ENCODE peak calls at places on chromosomes 6 and 20, in ten cellular contexts. Z, S, W, A, P, L, U, E, T and H are unnamed samples.

GRCh38 chr6:69953491-69953890 is 87.1 kb downstream of the COL19A1 start:
- DNase-seq in Z (no peak), S (no peak), W (no peak), A (no peak), P (no peak), L (no peak), U (no peak), E (no peak), T (no peak), H (no peak)

GRCh38 chr20:1964659-1965405 is 29.0 kb downstream of the PDYN start:
- DNase-seq in Z (no peak), S (no peak), W (no peak), A (no peak), P (no peak), L (no peak), U (no peak), E (no peak), T (peak; percentile 21), H (no peak)

GRCh38 chr20:62755817-62756724 is 40.2 kb upstream of the MRGBP start:
- DNase-seq in Z (no peak), S (no peak), W (no peak), A (peak; percentile 41), P (no peak), L (no peak), U (no peak), E (peak; percentile 8), T (no peak), H (no peak)

GRCh38 chr6:145761584-145761983 is 26.3 kb upstream of the EPM2A start:
- DNase-seq in Z (no peak), S (no peak), W (no peak), A (no peak), P (no peak), L (no peak), U (no peak), E (no peak), T (no peak), H (no peak)

GRCh38 chr6:146847426-146847825 is 248.7 kb downstream of the ADGB start:
- DNase-seq in Z (no peak), S (peak; percentile 24), W (no peak), A (no peak), P (no peak), L (no peak), U (no peak), E (no peak), T (no peak), H (no peak)

GRCh38 chr6:39051399-39052122 is 3.0 kb downstream of the GLP1R start:
- DNase-seq in Z (no peak), S (peak; percentile 10), W (no peak), A (no peak), P (no peak), L (no peak), U (no peak), E (no peak), T (no peak), H (no peak)

GRCh38 chr6:4394786-4395185 is 259.4 kb upstream of the ECI2 start:
- DNase-seq in Z (no peak), S (peak; percentile 17), W (no peak), A (no peak), P (no peak), L (no peak), U (no peak), E (no peak), T (peak; percentile 34), H (peak; percentile 7)

GRCh38 chr20:3434232-3434631 is 26.8 kb upstream of the DNAAF9 start:
- DNase-seq in Z (no peak), S (no peak), W (no peak), A (no peak), P (no peak), L (no peak), U (no peak), E (no peak), T (no peak), H (no peak)

GRCh38 chr20:56710577-56711465 is 81.7 kb downstream of the TFAP2C start:
- DNase-seq in Z (no peak), S (peak; percentile 87), W (no peak), A (no peak), P (no peak), L (no peak), U (no peak), E (no peak), T (peak; percentile 48), H (no peak)

GRCh38 chr20:6067765-6068318 is 14.0 kb upstream of the LRRN4 start:
- DNase-seq in Z (no peak), S (no peak), W (no peak), A (no peak), P (no peak), L (no peak), U (no peak), E (no peak), T (no peak), H (no peak)

GRCh38 chr6:13624871-13625288 is 9.7 kb downstream of the NOL7 start:
- DNase-seq in Z (no peak), S (peak; percentile 55), W (no peak), A (no peak), P (no peak), L (no peak), U (no peak), E (no peak), T (peak; percentile 53), H (peak; percentile 29)

GRCh38 chr6:20404641-20405032 is 3.0 kb downstream of the E2F3 start:
- DNase-seq in Z (peak; percentile 27), S (peak; percentile 76), W (no peak), A (no peak), P (no peak), L (peak; percentile 19), U (peak; percentile 68), E (no peak), T (peak; percentile 85), H (peak; percentile 62)

GRCh38 chr6:160265869-160266476 is 7.4 kb upstream of the SLC22A2 start:
- DNase-seq in Z (no peak), S (no peak), W (no peak), A (no peak), P (no peak), L (no peak), U (no peak), E (no peak), T (no peak), H (no peak)
- H3K36me3 ChIP-seq in Z (no peaks in the 10 kb centered on the region), S (no peaks in the 10 kb centered on the region), W (no peaks in the 10 kb centered on the region), A (no peaks in the 10 kb centered on the region), P (no peaks in the 10 kb centered on the region), L (no peaks in the 10 kb centered on the region), U (no peaks in the 10 kb centered on the region), E (no peaks in the 10 kb centered on the region), T (no peaks in the 10 kb centered on the region), H (no peaks in the 10 kb centered on the region)

GRCh38 chr20:52789716-52790115 is 182.4 kb upstream of the TSHZ2 start:
- DNase-seq in Z (no peak), S (no peak), W (no peak), A (no peak), P (no peak), L (no peak), U (no peak), E (no peak), T (no peak), H (no peak)
- H3K4me3 ChIP-seq in Z (no peak overlapping the region), S (no peak overlapping the region), W (no peak overlapping the region), A (no peak overlapping the region), P (no peak overlapping the region), L (no peak overlapping the region), U (no peak overlapping the region), E (no peak overlapping the region), T (no peak overlapping the region), H (no peak overlapping the region)

DNA sequence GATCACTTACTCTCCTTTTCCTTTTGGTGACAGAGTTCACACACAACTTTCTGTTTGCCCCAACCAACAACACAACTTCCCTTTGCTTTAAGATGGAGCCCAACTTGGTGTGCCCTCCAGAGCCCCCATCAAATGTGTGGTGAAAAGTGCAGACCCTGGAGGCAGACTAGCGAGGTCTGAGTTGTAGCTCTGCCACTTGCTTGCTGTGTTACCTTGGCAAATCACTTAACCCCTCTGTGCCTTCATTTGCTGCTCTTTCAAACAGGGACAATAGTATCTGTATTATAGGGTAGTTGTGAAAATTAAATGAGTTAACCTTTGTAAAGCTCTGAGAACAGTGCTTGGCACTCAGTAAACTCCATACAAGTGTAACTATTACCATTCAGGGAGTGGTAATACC is 34.3 kb upstream of the CCN6 start:
- DNase-seq in Z (no peak), S (no peak), W (no peak), A (no peak), P (no peak), L (no peak), U (no peak), E (no peak), T (no peak), H (no peak)
- H3K36me3 ChIP-seq in Z (no peaks in the 10 kb centered on the region), S (no peaks in the 10 kb centered on the region), W (no peaks in the 10 kb centered on the region), A (no peaks in the 10 kb centered on the region), P (no peaks in the 10 kb centered on the region), L (no peaks in the 10 kb centered on the region), U (no peaks in the 10 kb centered on the region), E (no peaks in the 10 kb centered on the region), T (no peaks in the 10 kb centered on the region), H (no peaks in the 10 kb centered on the region)

GRCh38 chr20:32511358-32512046 is 73.6 kb downstream of the NOL4L start:
- DNase-seq in Z (no peak), S (no peak), W (no peak), A (no peak), P (no peak), L (no peak), U (no peak), E (no peak), T (no peak), H (no peak)
- H3K4me3 ChIP-seq in Z (no peak overlapping the region), S (no peak overlapping the region), W (no peak overlapping the region), A (no peak overlapping the region), P (no peak overlapping the region), L (no peak overlapping the region), U (peak overlapping the region; percentile 77), E (no peak overlapping the region), T (no peak overlapping the region), H (no peak overlapping the region)

DNA sequence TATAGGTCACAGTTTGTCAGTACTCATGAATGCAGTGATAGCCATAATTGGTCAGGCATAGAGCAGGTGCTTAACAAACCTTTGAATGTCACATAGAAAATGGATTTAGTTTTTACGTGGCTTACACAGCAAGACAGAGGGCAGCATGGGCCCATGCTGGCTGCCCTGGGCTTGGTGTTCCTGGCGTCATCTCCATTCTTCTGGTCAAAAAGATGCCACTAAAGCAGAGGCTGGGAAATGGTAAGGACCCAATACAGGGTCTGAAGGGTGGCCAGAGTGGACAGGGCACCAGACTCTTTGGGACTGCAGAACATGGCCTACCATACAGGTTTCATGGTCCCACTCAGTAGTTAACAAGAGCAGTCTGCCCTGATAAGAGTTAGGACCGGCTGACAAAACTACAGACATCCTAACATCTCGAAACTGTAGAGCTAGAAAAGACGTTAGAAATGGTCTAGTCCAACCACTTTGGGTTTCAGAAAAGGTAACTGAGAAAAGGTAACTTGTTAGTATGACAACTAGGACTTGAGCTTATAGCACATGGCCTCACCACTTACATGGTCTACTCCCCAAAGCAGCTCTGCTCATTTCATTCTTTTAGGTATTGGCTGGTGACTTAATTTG is 22.6 kb downstream of the HEBP2 start:
- DNase-seq in Z (no peak), S (no peak), W (no peak), A (no peak), P (no peak), L (no peak), U (no peak), E (no peak), T (no peak), H (no peak)
- H3K36me3 ChIP-seq in Z (peaks cover 45% of the 10 kb centered on the region), S (peaks cover 24% of the 10 kb centered on the region), W (no peaks in the 10 kb centered on the region), A (no peaks in the 10 kb centered on the region), P (no peaks in the 10 kb centered on the region), L (no peaks in the 10 kb centered on the region), U (no peaks in the 10 kb centered on the region), E (peaks cover 14% of the 10 kb centered on the region), T (no peaks in the 10 kb centered on the region), H (no peaks in the 10 kb centered on the region)

DNA sequence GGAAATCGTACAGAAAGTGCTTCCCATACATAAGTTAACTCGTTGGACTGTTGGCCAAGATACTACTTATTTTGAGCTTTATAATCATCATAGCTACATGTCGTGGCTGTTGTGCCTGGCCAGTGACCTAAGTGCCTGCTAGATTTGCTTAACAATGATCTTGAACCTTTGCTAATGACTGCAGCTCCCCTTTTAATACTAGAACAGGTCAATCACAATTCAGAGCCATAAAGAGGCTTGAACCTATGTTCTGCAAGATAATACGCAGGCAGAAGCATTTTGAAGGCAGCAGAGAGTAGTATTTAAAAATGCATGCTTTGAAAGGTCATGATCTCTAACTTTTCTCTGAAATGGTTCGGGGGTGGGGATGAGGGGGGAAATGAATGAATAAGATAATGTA is 2.5 kb downstream of the MRS2 start:
- DNase-seq in Z (no peak), S (no peak), W (no peak), A (no peak), P (no peak), L (no peak), U (no peak), E (no peak), T (no peak), H (no peak)
- H3K4me3 ChIP-seq in Z (no peak overlapping the region), S (no peak overlapping the region), W (no peak overlapping the region), A (no peak overlapping the region), P (no peak overlapping the region), L (no peak overlapping the region), U (no peak overlapping the region), E (no peak overlapping the region), T (no peak overlapping the region), H (no peak overlapping the region)